ENCODE peak calls at places on chromosome 5, in four cellular contexts. One of them, this sample, is unnamed.

GRCh38 chr5:138180183-138180782 is 1.4 kb downstream of the KIF20A start:
- DNase-seq in fibroblast of villous mesenchyme: peak; percentile 63
- DNase-seq in HCT116: peak; percentile 52
- DNase-seq in astrocyte of the spinal cord: peak; percentile 64
- DNase-seq in this sample: no peak

GRCh38 chr5:154857091-154857533 is 1.3 kb upstream of the CNOT8 start:
- DNase-seq in fibroblast of villous mesenchyme: no peak
- DNase-seq in HCT116: no peak
- DNase-seq in astrocyte of the spinal cord: no peak
- DNase-seq in this sample: no peak

GRCh38 chr5:127870914-127871313 is 167.7 kb downstream of the CCDC192 start:
- DNase-seq in fibroblast of villous mesenchyme: no peak
- DNase-seq in HCT116: no peak
- DNase-seq in astrocyte of the spinal cord: peak; percentile 36
- DNase-seq in this sample: no peak

GRCh38 chr5:68464424-68464823 is 248.9 kb downstream of the PIK3R1 start:
- DNase-seq in fibroblast of villous mesenchyme: peak; percentile 19
- DNase-seq in HCT116: no peak
- DNase-seq in astrocyte of the spinal cord: peak; percentile 61
- DNase-seq in this sample: no peak

GRCh38 chr5:7745882-7746735 is 104.8 kb downstream of the CFAP90 start:
- DNase-seq in fibroblast of villous mesenchyme: peak; percentile 75
- DNase-seq in HCT116: peak; percentile 41
- DNase-seq in astrocyte of the spinal cord: peak; percentile 77
- DNase-seq in this sample: no peak

GRCh38 chr5:96093890-96094381 is 132.3 kb upstream of the ELL2 start:
- DNase-seq in fibroblast of villous mesenchyme: no peak
- DNase-seq in HCT116: peak; percentile 53
- DNase-seq in astrocyte of the spinal cord: peak; percentile 37
- DNase-seq in this sample: no peak

GRCh38 chr5:31581498-31582099 is 49.5 kb downstream of the C5orf22 start:
- DNase-seq in fibroblast of villous mesenchyme: peak; percentile 64
- DNase-seq in HCT116: peak; percentile 22
- DNase-seq in astrocyte of the spinal cord: peak; percentile 50
- DNase-seq in this sample: no peak

GRCh38 chr5:93596676-93597441 is 13.8 kb downstream of the NR2F1 start:
- DNase-seq in fibroblast of villous mesenchyme: no peak
- DNase-seq in HCT116: peak; percentile 51
- DNase-seq in astrocyte of the spinal cord: peak; percentile 32
- DNase-seq in this sample: peak; percentile 80

GRCh38 chr5:136222575-136223235 is 29.7 kb upstream of the SMIM32 start:
- DNase-seq in fibroblast of villous mesenchyme: no peak
- DNase-seq in HCT116: no peak
- DNase-seq in astrocyte of the spinal cord: no peak
- DNase-seq in this sample: no peak

GRCh38 chr5:134245101-134245604 is 19.3 kb upstream of the PPP2CA start:
- DNase-seq in fibroblast of villous mesenchyme: peak; percentile 78
- DNase-seq in HCT116: no peak
- DNase-seq in astrocyte of the spinal cord: peak; percentile 82
- DNase-seq in this sample: no peak

GRCh38 chr5:95669540-95669939 is 13.3 kb downstream of the SPATA9 start:
- DNase-seq in fibroblast of villous mesenchyme: peak; percentile 99
- DNase-seq in HCT116: no peak
- DNase-seq in astrocyte of the spinal cord: peak; percentile 98
- DNase-seq in this sample: peak; percentile 94

GRCh38 chr5:35066260-35066795 is 18.6 kb upstream of the AGXT2 start:
- DNase-seq in fibroblast of villous mesenchyme: no peak
- DNase-seq in HCT116: no peak
- DNase-seq in astrocyte of the spinal cord: no peak
- DNase-seq in this sample: no peak

GRCh38 chr5:92548351-92548750 is 1032.7 kb downstream of the NR2F1-AS1 start:
- DNase-seq in fibroblast of villous mesenchyme: peak; percentile 89
- DNase-seq in HCT116: no peak
- DNase-seq in astrocyte of the spinal cord: peak; percentile 83
- DNase-seq in this sample: no peak

GRCh38 chr5:74386571-74387334 is 253.8 kb downstream of the ENC1 start:
- DNase-seq in fibroblast of villous mesenchyme: no peak
- DNase-seq in HCT116: no peak
- DNase-seq in astrocyte of the spinal cord: peak; percentile 78
- DNase-seq in this sample: no peak

GRCh38 chr5:88142801-88143692 is 125.6 kb downstream of the TMEM161B start:
- DNase-seq in fibroblast of villous mesenchyme: no peak
- DNase-seq in HCT116: no peak
- DNase-seq in astrocyte of the spinal cord: peak; percentile 59
- DNase-seq in this sample: no peak

GRCh38 chr5:169895876-169896275 is 84.4 kb downstream of the INSYN2B start:
- DNase-seq in fibroblast of villous mesenchyme: no peak
- DNase-seq in HCT116: no peak
- DNase-seq in astrocyte of the spinal cord: peak; percentile 11
- DNase-seq in this sample: no peak

GRCh38 chr5:63931841-63932240 is 30.4 kb downstream of the HTR1A start:
- DNase-seq in fibroblast of villous mesenchyme: no peak
- DNase-seq in HCT116: no peak
- DNase-seq in astrocyte of the spinal cord: no peak
- DNase-seq in this sample: no peak

GRCh38 chr5:172172912-172173591 is 15.0 kb downstream of the STK10 start:
- DNase-seq in fibroblast of villous mesenchyme: no peak
- DNase-seq in HCT116: no peak
- DNase-seq in astrocyte of the spinal cord: no peak
- DNase-seq in this sample: no peak

GRCh38 chr5:32710335-32710858 is 724 bp upstream of the NPR3 start:
- DNase-seq in fibroblast of villous mesenchyme: no peak
- DNase-seq in HCT116: no peak
- DNase-seq in astrocyte of the spinal cord: no peak
- DNase-seq in this sample: no peak

GRCh38 chr5:14284366-14285148 is 141.4 kb downstream of the TRIO start:
- DNase-seq in fibroblast of villous mesenchyme: peak; percentile 38
- DNase-seq in HCT116: no peak
- DNase-seq in astrocyte of the spinal cord: no peak
- DNase-seq in this sample: no peak

GRCh38 chr5:158456756-158457155 is 597.8 kb upstream of the CLINT1 start:
- DNase-seq in fibroblast of villous mesenchyme: peak; percentile 64
- DNase-seq in HCT116: no peak
- DNase-seq in astrocyte of the spinal cord: peak; percentile 91
- DNase-seq in this sample: no peak

GRCh38 chr5:160366230-160366629 is 4.2 kb downstream of the C1QTNF2 start:
- DNase-seq in fibroblast of villous mesenchyme: no peak
- DNase-seq in HCT116: no peak
- DNase-seq in astrocyte of the spinal cord: no peak
- DNase-seq in this sample: no peak

GRCh38 chr5:66814146-66814991 is 218.2 kb downstream of the MAST4 start:
- DNase-seq in fibroblast of villous mesenchyme: peak; percentile 51
- DNase-seq in HCT116: peak; percentile 28
- DNase-seq in astrocyte of the spinal cord: peak; percentile 55
- DNase-seq in this sample: no peak

GRCh38 chr5:377326-377981 is 55.9 kb downstream of the AHRR start:
- DNase-seq in fibroblast of villous mesenchyme: no peak
- DNase-seq in HCT116: no peak
- DNase-seq in astrocyte of the spinal cord: no peak
- DNase-seq in this sample: peak; percentile 58

GRCh38 chr5:74543162-74543995 is 97.1 kb downstream of the ENC1 start:
- DNase-seq in fibroblast of villous mesenchyme: peak; percentile 81
- DNase-seq in HCT116: peak; percentile 82
- DNase-seq in astrocyte of the spinal cord: peak; percentile 92
- DNase-seq in this sample: no peak

GRCh38 chr5:161064800-161065199 is 212.8 kb upstream of the ATP10B start:
- DNase-seq in fibroblast of villous mesenchyme: no peak
- DNase-seq in HCT116: no peak
- DNase-seq in astrocyte of the spinal cord: no peak
- DNase-seq in this sample: no peak

GRCh38 chr5:139222346-139222745 is 24.2 kb upstream of the SIL1 start:
- DNase-seq in fibroblast of villous mesenchyme: no peak
- DNase-seq in HCT116: no peak
- DNase-seq in astrocyte of the spinal cord: no peak
- DNase-seq in this sample: no peak

GRCh38 chr5:84752780-84753179 is 368.1 kb upstream of the EDIL3 start:
- DNase-seq in fibroblast of villous mesenchyme: no peak
- DNase-seq in HCT116: no peak
- DNase-seq in astrocyte of the spinal cord: no peak
- DNase-seq in this sample: no peak

GRCh38 chr5:143156556-143156955 is 246.9 kb downstream of the NR3C1 start:
- DNase-seq in fibroblast of villous mesenchyme: no peak
- DNase-seq in HCT116: no peak
- DNase-seq in astrocyte of the spinal cord: no peak
- DNase-seq in this sample: no peak

This sample was measured in vagina.